ENCODE peak calls at places on chromosomes 2 and 18, in six cellular contexts. K is IMR-90, D is uterus, P is heart left ventricle, G is ovary, M is testis. T is an unnamed sample.

GRCh38 chr2:86750240-86750839 is 30.2 kb downstream of the RMND5A start:
- DNase-seq in K (no peak), D (no peak), P (no peak), G (no peak), M (no peak), T (no peak)

GRCh38 chr2:108271691-108272253 is 16.9 kb upstream of the SULT1C2 start:
- DNase-seq in K (peak; percentile 84), D (no peak), P (no peak), G (no peak), M (peak; percentile 19), T (no peak)

GRCh38 chr2:39220136-39220535 is 23.6 kb downstream of the CDKL4 start:
- DNase-seq in K (no peak), D (no peak), P (no peak), G (no peak), M (no peak), T (no peak)

GRCh38 chr2:34419856-34420255 is 820.8 kb upstream of the FAM98A start:
- DNase-seq in K (no peak), D (no peak), P (no peak), G (no peak), M (no peak), T (no peak)

GRCh38 chr2:101295895-101296294 is 12.6 kb downstream of the RNF149 start:
- DNase-seq in K (peak; percentile 86), D (no peak), P (no peak), G (no peak), M (no peak), T (no peak)

GRCh38 chr18:43068781-43069180 is 46.7 kb downstream of the RIT2 start:
- DNase-seq in K (no peak), D (no peak), P (no peak), G (no peak), M (no peak), T (no peak)

GRCh38 chr2:160632576-160632975 is 139.0 kb upstream of the RBMS1 start:
- DNase-seq in K (no peak), D (no peak), P (no peak), G (no peak), M (no peak), T (no peak)

GRCh38 chr2:240930631-240931318 is 24.6 kb downstream of the CROCC2 start:
- DNase-seq in K (no peak), D (no peak), P (peak; percentile 13), G (no peak), M (peak; percentile 4), T (no peak)

GRCh38 chr2:227818569-227819397 is 5.1 kb downstream of the CCL20 start:
- DNase-seq in K (no peak), D (peak; percentile 18), P (no peak), G (no peak), M (peak; percentile 14), T (peak; percentile 93)

GRCh38 chr2:200812122-200813022 is 662 bp downstream of the BZW1 start:
- DNase-seq in K (peak; percentile 49), D (peak; percentile 54), P (peak; percentile 88), G (peak; percentile 77), M (peak; percentile 80), T (peak; percentile 68)

GRCh38 chr2:44655401-44655864 is 286.1 kb upstream of the SIX3 start:
- DNase-seq in K (no peak), D (no peak), P (no peak), G (no peak), M (no peak), T (no peak)

GRCh38 chr18:59613903-59614302 is 83.3 kb downstream of the CCBE1 start:
- DNase-seq in K (no peak), D (no peak), P (no peak), G (no peak), M (no peak), T (no peak)

GRCh38 chr2:205903549-205904129 is 182.3 kb downstream of the INO80D start:
- DNase-seq in K (no peak), D (no peak), P (peak; percentile 38), G (no peak), M (peak; percentile 65), T (no peak)

GRCh38 chr2:186544255-186544675 is 45.6 kb upstream of the ITGAV start:
- DNase-seq in K (peak; percentile 93), D (no peak), P (no peak), G (no peak), M (no peak), T (no peak)

GRCh38 chr2:25590921-25591505 is 82.4 kb downstream of the DTNB start:
- DNase-seq in K (no peak), D (no peak), P (no peak), G (no peak), M (no peak), T (no peak)

GRCh38 chr18:25147878-25148488 is 204.0 kb downstream of the ZNF521 start:
- DNase-seq in K (no peak), D (no peak), P (no peak), G (no peak), M (no peak), T (no peak)

GRCh38 chr18:2979027-2979570 is 33.8 kb downstream of the LPIN2 start:
- DNase-seq in K (peak; percentile 88), D (no peak), P (no peak), G (no peak), M (no peak), T (no peak)

GRCh38 chr18:2979871-2980606 is 32.9 kb downstream of the LPIN2 start:
- DNase-seq in K (no peak), D (no peak), P (no peak), G (no peak), M (no peak), T (no peak)

GRCh38 chr18:2978208-2978607 is 34.7 kb downstream of the LPIN2 start:
- DNase-seq in K (no peak), D (no peak), P (no peak), G (no peak), M (no peak), T (no peak)

GRCh38 chr18:2976733-2977132 is 36.2 kb downstream of the LPIN2 start:
- DNase-seq in K (no peak), D (no peak), P (no peak), G (no peak), M (no peak), T (no peak)

DNA sequence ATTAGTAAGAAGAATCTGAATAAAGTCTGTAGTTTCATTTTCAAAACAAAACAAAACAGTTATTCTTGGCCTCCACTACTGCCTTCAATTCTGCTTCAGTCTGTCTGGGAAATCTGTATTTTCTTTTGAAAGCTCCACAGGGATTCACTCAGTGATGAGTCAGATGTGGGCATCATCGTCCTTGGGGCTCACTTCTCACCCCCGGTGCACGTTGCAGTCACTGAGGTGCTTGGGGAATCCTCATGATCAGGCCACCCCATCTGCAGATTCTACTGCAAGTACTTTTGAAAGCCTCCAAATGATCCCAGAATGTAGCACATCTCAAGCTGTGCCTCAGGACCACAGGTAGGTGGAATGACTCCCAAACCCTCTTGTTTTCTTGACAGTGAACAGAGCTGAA is 34.3 kb downstream of the LPIN2 start:
- DNase-seq in K (peak; percentile 91), D (no peak), P (no peak), G (no peak), M (no peak), T (no peak)
- TF ChIP-seq POLR2A in K (no peak), D (no peak), P (no peak), G (no peak), M (no peak), T (no peak)

GRCh38 chr18:65988371-65988770 is 237.6 kb downstream of the CDH7 start:
- DNase-seq in K (no peak), D (no peak), P (no peak), G (no peak), M (no peak), T (no peak)

GRCh38 chr18:65988972-65989371 is 238.2 kb downstream of the CDH7 start:
- DNase-seq in K (no peak), D (no peak), P (no peak), G (no peak), M (no peak), T (no peak)

DNA sequence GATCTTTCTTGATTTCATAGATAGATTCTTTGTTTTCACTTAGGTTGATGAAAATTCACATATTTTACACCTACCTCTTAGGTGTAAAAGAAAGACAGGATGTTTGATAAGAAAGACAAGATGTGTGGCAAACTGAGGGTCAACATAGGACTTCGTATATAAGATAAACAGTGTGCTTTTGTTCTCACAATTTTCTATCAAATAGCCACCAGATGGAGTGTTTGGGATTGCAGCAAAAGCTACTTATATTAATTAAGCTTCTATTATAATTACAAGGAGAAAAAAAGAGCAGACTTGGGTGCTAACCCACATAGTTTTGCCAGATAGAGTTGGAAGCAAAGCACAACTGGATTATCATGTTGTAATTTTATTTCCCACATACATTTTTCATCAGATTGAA is 232.9 kb downstream of the CDH7 start:
- DNase-seq in K (no peak), D (no peak), P (no peak), G (no peak), M (no peak), T (no peak)
- TF ChIP-seq CTCF in K (no peak), D (no peak), P (no peak), G (no peak), M (no peak), T (no peak)

GRCh38 chr2:53784431-53784830 is 2.3 kb downstream of the ASB3 start:
- DNase-seq in K (peak; percentile 40), D (no peak), P (no peak), G (no peak), M (no peak), T (no peak)
- H3K4me3 ChIP-seq in K (no peak overlapping the region), D (no peak overlapping the region), P (no peak overlapping the region), G (no peak overlapping the region), M (no peak overlapping the region), T (no peak overlapping the region)

GRCh38 chr18:79738565-79739439 is 58.9 kb upstream of the KCNG2 start:
- DNase-seq in K (no peak), D (no peak), P (no peak), G (peak; percentile 44), M (no peak), T (no peak)

GRCh38 chr18:79739440-79739778 is 58.3 kb upstream of the KCNG2 start:
- DNase-seq in K (no peak), D (no peak), P (no peak), G (no peak), M (no peak), T (no peak)

GRCh38 chr18:79738041-79738461 is 58.4 kb downstream of the CTDP1 start:
- DNase-seq in K (no peak), D (no peak), P (peak; percentile 19), G (no peak), M (no peak), T (no peak)

GRCh38 chr18:79742076-79742475 is 55.7 kb upstream of the KCNG2 start:
- DNase-seq in K (no peak), D (no peak), P (no peak), G (no peak), M (no peak), T (peak; percentile 10)

DNA sequence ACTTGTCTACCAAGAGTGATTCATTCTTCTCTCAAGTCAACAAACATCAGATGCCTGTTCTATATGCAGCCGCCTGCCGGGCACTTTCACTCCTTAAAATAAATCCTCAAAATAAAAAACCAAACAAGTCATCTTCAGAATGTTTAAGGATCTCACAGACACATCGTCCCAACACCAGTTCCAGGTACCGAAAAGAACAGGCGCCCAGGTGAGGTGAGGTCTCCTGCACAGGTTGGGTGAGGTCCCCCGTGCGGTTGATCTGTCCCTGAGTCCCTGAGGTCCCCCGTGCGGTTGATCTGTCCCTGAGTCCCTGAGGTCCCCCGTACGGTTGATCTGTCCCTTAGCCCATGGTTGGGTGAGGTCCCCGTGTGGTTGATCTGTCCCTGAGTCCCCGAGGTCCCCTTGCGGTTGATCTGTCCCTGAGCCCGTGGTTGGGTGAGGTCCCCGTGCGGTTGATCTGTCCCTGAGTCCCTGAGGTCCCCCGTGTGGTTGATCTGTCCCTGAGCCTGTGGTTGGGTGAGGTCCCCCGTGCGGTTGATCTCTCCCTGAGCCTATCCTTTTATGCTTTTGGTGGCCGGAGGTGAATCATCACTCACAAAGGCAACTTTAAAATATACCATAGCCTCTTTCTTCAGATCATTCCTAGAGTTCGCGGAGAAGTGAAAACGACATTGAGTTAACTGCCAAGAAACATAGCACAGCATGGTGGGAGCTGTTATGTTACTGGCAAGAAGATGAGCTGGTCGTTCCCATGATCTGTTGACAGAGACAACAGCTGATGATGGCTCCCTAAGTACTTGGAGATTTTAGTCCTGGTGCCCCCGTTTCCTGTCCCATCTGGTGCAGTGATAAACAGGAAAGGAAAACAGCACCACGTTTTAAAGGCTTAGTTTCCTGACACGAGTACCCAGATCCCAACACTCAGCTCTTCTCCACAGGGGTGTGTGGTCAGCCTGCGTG is 56.7 kb upstream of the KCNG2 start:
- DNase-seq in K (no peak), D (no peak), P (no peak), G (no peak), M (no peak), T (peak; percentile 80)
- TF ChIP-seq POLR2A in K (no peak), D (no peak), P (no peak), G (no peak), M (no peak), T (no peak)

T was measured in lower leg skin.